ENCODE peak calls at places on chromosomes 11 and 22, in seven cellular contexts. X is A549, G is transverse colon, W is sigmoid colon, U is H1, E is tibial nerve, A is stomach. H is an unnamed sample. For H3K4me1, the result is how much of the 10 kb centered on the place peaks cover.

GRCh38 chr22:42662114-42663021 is 13.2 kb upstream of the CYB5R3 start:
- DNase-seq in X (peak), G (peak), W (peak), U (no peak), E (peak), A (peak), H (peak)

GRCh38 chr11:65613091-65613928 is 711 bp downstream of the MAP3K11 start:
- DNase-seq in X (peak), G (no peak), W (no peak), U (no peak), E (no peak), A (peak), H (no peak)

GRCh38 chr22:35138521-35138920 is 72.6 kb downstream of the ISX start:
- DNase-seq in X (no peak), G (peak), W (no peak), U (no peak), E (no peak), A (no peak), H (no peak)

GRCh38 chr22:23315341-23315917 is 135.1 kb downstream of the BCR start:
- DNase-seq in X (peak), G (peak), W (peak), U (peak), E (peak), A (peak), H (no peak)

GRCh38 chr22:29116397-29117123 is 43.7 kb downstream of the KREMEN1 start:
- DNase-seq in X (no peak), G (no peak), W (no peak), U (no peak), E (no peak), A (no peak), H (no peak)

GRCh38 chr11:35066783-35067476 is 72.0 kb upstream of the CD44 start:
- DNase-seq in X (no peak), G (peak), W (no peak), U (no peak), E (no peak), A (no peak), H (no peak)

GRCh38 chr11:13775471-13775870 is 107.0 kb downstream of the FAR1 start:
- DNase-seq in X (no peak), G (peak), W (no peak), U (no peak), E (no peak), A (no peak), H (no peak)

GRCh38 chr11:12403122-12403994 is 26.0 kb downstream of the PARVA start:
- DNase-seq in X (no peak), G (no peak), W (no peak), U (no peak), E (no peak), A (no peak), H (no peak)

GRCh38 chr11:63907808-63908530 is 9.0 kb downstream of the RCOR2 start:
- DNase-seq in X (no peak), G (no peak), W (no peak), U (no peak), E (no peak), A (no peak), H (no peak)

GRCh38 chr22:25176799-25177198 is 22.9 kb upstream of the CRYBB3 start:
- DNase-seq in X (no peak), G (no peak), W (no peak), U (no peak), E (no peak), A (no peak), H (no peak)

GRCh38 chr11:14499178-14499559 is 442 bp downstream of the COPB1 start:
- DNase-seq in X (peak), G (peak), W (peak), U (no peak), E (no peak), A (peak), H (no peak)

GRCh38 chr11:12677131-12677530 is 2.9 kb downstream of the TEAD1 start:
- DNase-seq in X (no peak), G (peak), W (no peak), U (no peak), E (no peak), A (no peak), H (no peak)

GRCh38 chr11:20161230-20161918 is 1.1 kb upstream of the DBX1 start:
- DNase-seq in X (no peak), G (no peak), W (no peak), U (no peak), E (no peak), A (no peak), H (no peak)

GRCh38 chr11:114141863-114142590 is 82.5 kb downstream of the ZBTB16 start:
- DNase-seq in X (no peak), G (no peak), W (no peak), U (no peak), E (no peak), A (no peak), H (no peak)
- H3K4me1 ChIP-seq in X (under half), G (half or more), W (half or more), U (under half), E (half or more), A (half or more), H (half or more)

DNA sequence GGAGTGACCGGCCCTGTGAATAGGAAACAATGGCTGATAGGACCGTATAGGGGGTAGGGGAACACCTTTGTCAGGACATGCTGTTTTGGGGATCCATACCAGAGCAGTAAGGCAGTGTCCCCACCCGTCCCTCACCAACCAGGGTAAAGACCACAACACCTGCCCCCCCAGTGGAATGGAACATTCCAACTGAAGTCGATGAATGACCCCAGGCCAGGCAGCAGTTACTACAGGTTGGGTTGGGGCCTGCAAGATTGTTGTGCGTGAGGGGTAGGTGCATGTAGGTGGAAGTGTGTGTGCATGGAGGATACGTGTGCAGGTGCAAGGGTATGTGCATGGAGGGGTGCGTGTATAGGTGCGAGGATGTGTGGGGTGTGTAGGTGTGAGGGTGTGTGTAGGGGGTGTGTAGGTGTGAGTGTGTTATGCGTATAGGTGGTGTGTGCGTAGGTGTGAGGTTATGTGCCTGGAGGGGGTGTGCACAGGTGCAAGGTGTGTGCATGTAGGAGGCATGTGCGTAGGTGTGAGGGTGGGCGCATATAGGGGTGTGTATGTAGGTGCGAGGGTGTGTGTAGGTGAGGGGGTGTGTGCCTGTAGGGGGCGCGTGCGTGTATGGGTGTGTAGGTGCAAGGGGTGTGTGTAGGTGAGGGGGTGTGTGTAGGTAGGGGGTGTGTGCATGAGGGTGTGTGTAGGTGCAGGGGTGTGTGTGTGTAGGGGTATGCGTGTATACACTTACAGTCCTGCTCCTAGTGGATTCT is 32.9 kb downstream of the PISD start:
- DNase-seq in X (no peak), G (no peak), W (no peak), U (no peak), E (no peak), A (no peak), H (no peak)
- TF ChIP-seq CTCF in X (no peak), G (no peak), W (no peak), U (peak), E (no peak), A (no peak), H (no peak)

DNA sequence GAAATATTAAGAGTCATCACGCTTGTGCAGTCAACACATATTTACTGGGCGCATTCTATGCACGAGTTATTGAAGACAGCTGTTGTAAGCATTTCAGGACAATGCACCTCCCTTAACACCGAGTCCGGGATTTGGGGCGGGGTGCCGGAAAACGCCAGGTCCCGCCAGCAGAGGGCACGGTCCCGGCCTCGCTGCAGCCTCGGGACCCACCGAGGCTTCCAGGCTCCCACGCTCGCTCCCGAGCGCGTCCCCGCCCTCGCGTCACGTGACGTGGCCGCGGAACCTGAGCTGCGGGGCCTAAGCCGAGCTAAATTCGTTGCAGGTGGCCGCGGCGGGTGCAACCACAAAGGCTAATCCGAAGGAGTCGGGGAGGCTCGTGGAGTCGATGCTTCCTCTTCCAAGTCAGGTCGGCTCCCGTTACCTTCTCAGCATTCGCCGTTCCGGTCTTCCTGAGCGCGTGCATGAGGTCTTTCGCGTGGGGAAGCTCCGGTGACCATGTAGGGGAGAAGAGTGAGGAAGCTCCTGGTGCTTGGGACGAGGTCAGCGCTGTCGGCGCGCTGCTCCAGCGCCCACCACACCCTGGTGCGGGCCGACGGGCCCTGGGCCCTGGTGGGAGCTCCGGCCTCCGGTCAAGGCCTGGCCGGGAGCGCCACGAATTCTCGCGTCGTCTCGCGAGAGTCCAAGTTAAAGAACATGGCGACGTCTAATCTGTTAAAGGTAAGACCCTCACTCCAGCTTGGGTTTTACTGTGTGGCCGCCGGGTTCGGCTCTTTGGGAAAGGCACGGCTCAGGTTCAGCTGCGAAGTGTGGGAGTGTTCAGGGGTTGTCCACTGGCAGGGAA is at the start of gene CUL5:
- DNase-seq in X (peak), G (peak), W (peak), U (peak), E (peak), A (peak), H (peak)
- TF ChIP-seq EP300 in X (no peak), G (no peak), W (no peak), U (no peak), E (peak), A (no peak), H (no peak)

GRCh38 chr11:128621491-128622136 is 34.3 kb upstream of the ETS1 start:
- DNase-seq in X (no peak), G (no peak), W (peak), U (no peak), E (no peak), A (no peak), H (no peak)
- H3K4me1 ChIP-seq in X (under half), G (under half), W (under half), U (under half), E (under half), A (under half), H (under half)

GRCh38 chr11:127474735-127475134 is 474.2 kb upstream of the KIRREL3 start:
- DNase-seq in X (no peak), G (no peak), W (no peak), U (no peak), E (no peak), A (no peak), H (no peak)

GRCh38 chr11:127470485-127470884 is 469.9 kb upstream of the KIRREL3 start:
- DNase-seq in X (no peak), G (peak), W (no peak), U (no peak), E (no peak), A (no peak), H (no peak)

DNA sequence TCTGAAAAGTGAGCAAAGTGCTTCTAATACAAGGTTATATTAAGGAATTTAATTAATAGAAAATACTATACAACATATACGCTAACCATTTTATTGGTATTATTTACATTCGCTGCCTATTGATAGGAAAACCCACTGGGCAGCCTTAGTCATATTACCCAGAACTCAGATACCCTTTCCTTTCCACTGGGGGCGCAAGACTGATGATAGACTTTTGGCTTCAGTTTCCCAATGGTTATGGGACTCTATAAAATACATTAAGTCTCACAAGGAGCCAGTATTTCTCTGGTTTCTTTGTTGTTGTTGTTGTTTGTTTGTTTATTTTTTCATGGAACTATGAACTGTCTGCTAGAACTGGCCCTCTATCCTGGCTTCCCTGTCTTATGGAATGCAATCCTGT is 471.1 kb upstream of the KIRREL3 start:
- DNase-seq in X (no peak), G (no peak), W (no peak), U (no peak), E (no peak), A (no peak), H (no peak)
- TF ChIP-seq CTCF in X (no peak), G (no peak), W (no peak), U (peak), E (no peak), A (no peak), H (no peak)

DNA sequence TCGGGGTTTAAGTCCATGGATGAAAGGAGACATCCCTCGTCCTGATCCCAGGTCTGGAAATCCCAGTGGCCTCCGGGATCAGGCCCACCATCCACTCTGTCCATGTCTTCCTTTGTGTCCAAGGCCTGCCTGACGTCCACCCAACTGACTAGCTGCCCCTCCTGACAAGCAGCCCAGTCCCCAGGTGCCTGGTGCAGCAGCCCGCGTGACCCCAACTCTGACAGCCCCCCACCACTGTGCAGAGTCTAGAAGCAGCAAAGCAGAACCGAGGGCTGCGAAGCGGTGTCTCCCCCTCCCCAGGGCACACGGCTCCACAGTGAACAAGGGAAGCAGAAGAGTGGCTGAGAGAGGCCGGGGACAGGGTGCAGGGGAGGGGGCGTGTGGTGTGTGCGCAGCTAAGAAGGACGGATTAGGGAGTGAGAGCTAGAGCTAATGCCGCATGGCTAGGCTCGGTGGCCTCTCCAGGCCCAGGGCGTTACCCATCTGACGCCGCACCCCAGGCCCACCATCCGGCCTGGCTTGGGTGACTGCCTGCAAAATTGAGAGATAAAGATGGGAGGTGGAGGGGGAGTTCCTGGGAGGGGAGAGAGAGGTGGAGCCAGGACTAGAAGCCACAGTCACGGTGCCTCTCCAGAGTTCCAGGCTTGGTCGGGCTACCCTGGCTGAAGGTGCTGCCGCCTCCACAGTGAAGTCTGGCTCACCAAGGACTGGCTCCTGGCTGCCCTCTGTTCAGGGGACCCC is 16.6 kb upstream of the BAIAP2L2 start:
- DNase-seq in X (no peak), G (no peak), W (no peak), U (no peak), E (no peak), A (no peak), H (no peak)
- TF ChIP-seq EP300 in X (no peak), G (no peak), W (no peak), U (no peak), E (no peak), A (no peak), H (no peak)

GRCh38 chr11:86039094-86039493 is 29.8 kb downstream of the PICALM start:
- DNase-seq in X (no peak), G (no peak), W (no peak), U (no peak), E (no peak), A (no peak), H (no peak)

GRCh38 chr11:86037743-86038142 is 31.1 kb downstream of the PICALM start:
- DNase-seq in X (no peak), G (no peak), W (no peak), U (no peak), E (no peak), A (no peak), H (no peak)

GRCh38 chr11:86041975-86042378 is 26.9 kb downstream of the PICALM start:
- DNase-seq in X (peak), G (peak), W (peak), U (peak), E (peak), A (peak), H (no peak)

GRCh38 chr11:86043765-86044534 is 24.9 kb downstream of the PICALM start:
- DNase-seq in X (no peak), G (no peak), W (no peak), U (no peak), E (no peak), A (no peak), H (no peak)

GRCh38 chr11:86040919-86041318 is 28.0 kb downstream of the PICALM start:
- DNase-seq in X (no peak), G (no peak), W (no peak), U (no peak), E (no peak), A (no peak), H (no peak)
- H3K4me1 ChIP-seq in X (under half), G (half or more), W (under half), U (under half), E (under half), A (half or more), H (under half)

DNA sequence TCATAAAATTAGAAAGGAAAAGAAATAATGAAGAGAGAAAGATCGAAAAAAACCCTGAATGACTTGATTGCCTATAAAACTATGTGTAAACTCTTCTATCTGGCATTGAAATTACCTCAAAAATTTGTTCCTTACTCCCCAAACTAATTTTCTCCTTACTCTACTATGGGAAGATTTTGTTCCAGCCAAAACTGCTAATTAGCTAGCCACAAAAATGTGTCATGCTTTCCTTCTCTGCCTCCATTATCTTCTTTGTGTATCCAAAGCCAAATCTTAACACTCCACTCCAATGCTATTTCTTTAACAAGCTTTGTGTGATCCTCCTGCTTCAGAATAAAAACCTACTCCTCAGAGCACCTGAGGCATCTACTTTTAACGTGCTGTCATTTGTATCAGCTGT is 831.2 kb downstream of the METTL15 start:
- DNase-seq in X (no peak), G (no peak), W (no peak), U (no peak), E (no peak), A (no peak), H (no peak)
- TF ChIP-seq CTCF in X (no peak), G (no peak), W (no peak), U (no peak), E (no peak), A (no peak), H (no peak)

GRCh38 chr22:46451741-46452140 is 85.7 kb downstream of the CELSR1 start:
- DNase-seq in X (no peak), G (no peak), W (no peak), U (no peak), E (no peak), A (no peak), H (no peak)

GRCh38 chr22:46449116-46449691 is 88.2 kb downstream of the CELSR1 start:
- DNase-seq in X (no peak), G (no peak), W (no peak), U (no peak), E (no peak), A (no peak), H (no peak)

GRCh38 chr22:46452195-46453005 is 85.0 kb downstream of the CELSR1 start:
- DNase-seq in X (no peak), G (no peak), W (no peak), U (no peak), E (no peak), A (peak), H (no peak)

GRCh38 chr22:46449974-46450745 is 87.3 kb downstream of the CELSR1 start:
- DNase-seq in X (no peak), G (no peak), W (no peak), U (no peak), E (no peak), A (no peak), H (no peak)

DNA sequence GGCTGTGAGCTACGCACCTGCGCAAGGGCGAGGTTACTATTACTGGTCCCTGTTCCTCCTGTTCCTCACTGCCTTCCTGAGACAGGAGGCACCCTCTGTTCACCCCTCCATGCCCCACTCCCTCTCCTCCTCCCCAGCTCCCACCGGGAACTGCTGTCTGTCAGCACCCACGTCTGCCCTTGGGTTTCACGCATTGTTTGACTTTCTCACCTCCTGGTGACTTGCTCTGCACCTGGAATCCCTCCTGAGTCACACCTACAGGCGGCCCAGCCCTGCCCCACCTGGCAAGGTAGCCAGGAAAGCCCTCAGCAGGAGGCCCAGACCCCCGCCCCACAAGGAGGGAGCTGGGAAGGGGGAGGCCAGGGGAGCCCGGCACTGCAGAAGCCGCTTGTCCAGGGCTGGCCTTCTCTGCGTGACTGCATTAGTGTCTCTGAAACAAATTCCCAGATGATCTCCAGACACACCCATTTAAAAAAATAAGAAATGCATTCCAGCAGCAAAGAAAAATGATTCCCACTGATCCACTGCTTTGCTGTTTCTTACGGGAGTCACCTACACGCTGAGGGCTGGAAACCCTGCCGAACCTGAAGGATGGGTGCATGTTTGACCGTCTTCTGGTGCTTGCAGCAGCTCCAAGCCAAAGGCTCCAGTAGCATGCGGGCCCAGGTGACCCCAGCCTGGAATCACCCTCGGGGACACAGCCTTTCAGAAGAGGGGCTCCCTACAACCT is 86.3 kb downstream of the CELSR1 start:
- DNase-seq in X (no peak), G (no peak), W (no peak), U (no peak), E (no peak), A (peak), H (no peak)
- TF ChIP-seq EP300 in X (no peak), G (no peak), W (no peak), U (no peak), E (no peak), A (no peak), H (no peak)

H was measured in suprapubic skin.